ENCODE peak calls at places on chromosomes 6 and 20, in five cellular contexts. N is ovary; S is activated naive CD4-positive, alpha-beta T cell; B is CD8-positive, alpha-beta memory T cell; C is left kidney. T is an unnamed sample.

GRCh38 chr20:19960745-19961144 is 56.4 kb upstream of the NAA20 start:
- DNase-seq in N (no peak), S (no peak), B (no peak), C (no peak), T (no peak)

GRCh38 chr20:38685853-38686473 is 38.3 kb upstream of the SLC32A1 start:
- DNase-seq in N (no peak), S (peak), B (peak), C (peak), T (no peak)

GRCh38 chr6:111483736-111484654 is 977 bp upstream of the REV3L start:
- DNase-seq in N (peak), S (peak), B (peak), C (peak), T (peak)

GRCh38 chr6:29953706-29954105 is 11.4 kb downstream of the HLA-A start:
- DNase-seq in N (no peak), S (no peak), B (no peak), C (no peak), T (no peak)

GRCh38 chr20:33719277-33719988 is 677 bp downstream of the PXMP4 start:
- DNase-seq in N (no peak), S (no peak), B (no peak), C (peak), T (no peak)

GRCh38 chr6:134676307-134677281 is 273.3 kb downstream of the ALDH8A1 start:
- DNase-seq in N (no peak), S (no peak), B (no peak), C (peak), T (no peak)

GRCh38 chr20:49955167-49955566 is 19.0 kb downstream of the RNF114 start:
- DNase-seq in N (no peak), S (no peak), B (no peak), C (no peak), T (no peak)

GRCh38 chr20:37877832-37878772 is 24.8 kb upstream of the VSTM2L start:
- DNase-seq in N (no peak), S (no peak), B (no peak), C (no peak), T (no peak)

GRCh38 chr6:133756046-133756445 is 132.9 kb upstream of the TCF21 start:
- DNase-seq in N (no peak), S (no peak), B (no peak), C (peak), T (no peak)

GRCh38 chr6:159720708-159721107 is 6.6 kb upstream of the WTAP start:
- DNase-seq in N (no peak), S (no peak), B (peak), C (peak), T (peak)

GRCh38 chr20:10524643-10525042 is 89.5 kb downstream of the SLX4IP start:
- DNase-seq in N (no peak), S (no peak), B (no peak), C (peak), T (no peak)

GRCh38 chr20:9025643-9026042 is 43.2 kb upstream of the PLCB4 start:
- DNase-seq in N (no peak), S (no peak), B (no peak), C (no peak), T (no peak)

GRCh38 chr6:106886922-106887797 is 87.4 kb downstream of the CD24 start:
- DNase-seq in N (no peak), S (no peak), B (no peak), C (no peak), T (no peak)

GRCh38 chr6:11236351-11236750 is 3.9 kb upstream of the NEDD9 start:
- DNase-seq in N (no peak), S (no peak), B (peak), C (peak), T (peak)

GRCh38 chr20:34705383-34706021 is 1.4 kb downstream of the TP53INP2 start:
- DNase-seq in N (no peak), S (no peak), B (no peak), C (peak), T (no peak)

GRCh38 chr20:50710492-50711063 is 19.2 kb upstream of the RIPOR3 start:
- DNase-seq in N (no peak), S (no peak), B (no peak), C (no peak), T (no peak)

GRCh38 chr6:91087864-91088263 is 501.0 kb upstream of the MAP3K7 start:
- DNase-seq in N (no peak), S (no peak), B (no peak), C (peak), T (no peak)

GRCh38 chr20:46562373-46563169 is 12.1 kb upstream of the OCSTAMP start:
- DNase-seq in N (peak), S (peak), B (peak), C (peak), T (peak)

GRCh38 chr20:52425253-52425652 is 233.7 kb upstream of the ZFP64 start:
- DNase-seq in N (no peak), S (no peak), B (no peak), C (peak), T (no peak)

GRCh38 chr6:136365781-136366354 is 76.2 kb upstream of the BCLAF1 start:
- DNase-seq in N (no peak), S (peak), B (no peak), C (no peak), T (no peak)

GRCh38 chr6:148329568-148330299 is 12.9 kb upstream of the SASH1 start:
- DNase-seq in N (no peak), S (no peak), B (no peak), C (no peak), T (no peak)

GRCh38 chr20:38935285-38935684 is 9.1 kb downstream of the FAM83D start:
- DNase-seq in N (no peak), S (no peak), B (no peak), C (no peak), T (no peak)

GRCh38 chr6:167450631-167451030 is 125.7 kb downstream of the TTLL2 start:
- DNase-seq in N (no peak), S (no peak), B (no peak), C (no peak), T (no peak)

GRCh38 chr20:47215653-47216397 is 140.7 kb downstream of the ZMYND8 start:
- DNase-seq in N (no peak), S (no peak), B (no peak), C (no peak), T (no peak)

GRCh38 chr6:26607434-26608230 is 10.9 kb downstream of the ABT1 start:
- DNase-seq in N (no peak), S (peak), B (peak), C (peak), T (no peak)

GRCh38 chr6:118203421-118204000 is 296.4 kb downstream of the SLC35F1 start:
- DNase-seq in N (no peak), S (no peak), B (no peak), C (no peak), T (no peak)

GRCh38 chr6:135583256-135583758 is 85.8 kb upstream of the AHI1 start:
- DNase-seq in N (no peak), S (no peak), B (no peak), C (no peak), T (no peak)

GRCh38 chr6:106087548-106088325 is 1.6 kb downstream of the PRDM1 start:
- DNase-seq in N (no peak), S (no peak), B (no peak), C (no peak), T (no peak)

GRCh38 chr20:36969478-36970186 is 18.1 kb upstream of the SAMHD1 start:
- DNase-seq in N (no peak), S (no peak), B (peak), C (no peak), T (no peak)

GRCh38 chr20:50058646-50059398 is 54.1 kb downstream of the UBE2V1 start:
- DNase-seq in N (no peak), S (no peak), B (no peak), C (no peak), T (no peak)

GRCh38 chr6:8025191-8025590 is 39.0 kb downstream of the BLOC1S5 start:
- DNase-seq in N (no peak), S (no peak), B (no peak), C (no peak), T (no peak)

GRCh38 chr6:17741507-17741906 is 34.8 kb upstream of the NUP153 start:
- DNase-seq in N (no peak), S (no peak), B (no peak), C (no peak), T (no peak)

GRCh38 chr6:169691260-169691659 is 10.6 kb downstream of the WDR27 start:
- DNase-seq in N (no peak), S (no peak), B (no peak), C (no peak), T (no peak)